ENCODE peak calls at places on chromosome 17, in five cellular contexts. E, U, G, Z and S are unnamed samples.

GRCh38 chr17:7327056-7327455 is 2.1 kb downstream of the NEURL4 start:
- DNase-seq in E (no peak), U (no peak), G (no peak), Z (no peak), S (no peak)

GRCh38 chr17:42337442-42337841 is 49.1 kb downstream of the STAT5A start:
- DNase-seq in E (peak), U (peak), G (no peak), Z (no peak), S (no peak)

GRCh38 chr17:75649687-75650086 is 16.5 kb downstream of the SMIM5 start:
- DNase-seq in E (no peak), U (no peak), G (no peak), Z (no peak), S (no peak)

GRCh38 chr17:64340557-64340956 is 50.1 kb downstream of the PECAM1 start:
- DNase-seq in E (no peak), U (no peak), G (no peak), Z (no peak), S (no peak)

GRCh38 chr17:2963332-2964027 is 99.9 kb downstream of the OR1D5 start:
- DNase-seq in E (no peak), U (no peak), G (no peak), Z (no peak), S (no peak)

GRCh38 chr17:47401100-47401499 is 77.3 kb downstream of the EFCAB13 start:
- DNase-seq in E (no peak), U (no peak), G (no peak), Z (no peak), S (no peak)

GRCh38 chr17:21214777-21215541 is 998 bp upstream of the TMEM11 start:
- DNase-seq in E (peak), U (no peak), G (no peak), Z (peak), S (no peak)

GRCh38 chr17:71071837-71072236 is 902.5 kb downstream of the KCNJ2 start:
- DNase-seq in E (peak), U (no peak), G (peak), Z (no peak), S (peak)

GRCh38 chr17:79420318-79421243 is 190.3 kb downstream of the RBFOX3 start:
- DNase-seq in E (peak), U (no peak), G (no peak), Z (no peak), S (no peak)

GRCh38 chr17:50079334-50080095 is 15.6 kb upstream of the PDK2 start:
- DNase-seq in E (no peak), U (peak), G (peak), Z (peak), S (no peak)

GRCh38 chr17:62703776-62704380 is 76.4 kb downstream of the MRC2 start:
- DNase-seq in E (peak), U (peak), G (peak), Z (peak), S (no peak)

GRCh38 chr17:40517981-40518380 is 16.6 kb upstream of the TNS4 start:
- DNase-seq in E (no peak), U (no peak), G (no peak), Z (no peak), S (no peak)

GRCh38 chr17:15027853-15028252 is 237.3 kb downstream of the PMP22 start:
- DNase-seq in E (no peak), U (no peak), G (no peak), Z (no peak), S (no peak)

GRCh38 chr17:72644481-72644880 is 448.0 kb downstream of the SLC39A11 start:
- DNase-seq in E (no peak), U (no peak), G (no peak), Z (no peak), S (no peak)